ENCODE peak calls at places on chromosomes 12 and 14, in seven cellular contexts. H is PC-3, D is HCT116, Q is OCI-LY7, W is MM.1S, L is neural progenitor cell, E is GM23248. J is an unnamed sample.

GRCh38 chr12:13206560-13206897 is 10.0 kb downstream of the EMP1 start:
- DNase-seq in E (no peak), H (no peak), W (no peak), L (no peak), D (no peak), Q (no peak), J (no peak)

GRCh38 chr12:47318963-47319362 is 239.2 kb upstream of the AMIGO2 start:
- DNase-seq in H (no peak), D (no peak), L (no peak), E (no peak), Q (no peak), W (no peak), J (no peak)

GRCh38 chr14:61077946-61078738 is 97.1 kb downstream of the SLC38A6 start:
- DNase-seq in W (no peak), L (no peak), H (peak), D (no peak), E (peak), Q (no peak), J (no peak)

GRCh38 chr12:123075591-123076171 is 75.2 kb downstream of the PITPNM2 start:
- DNase-seq in E (no peak), L (peak), D (no peak), W (no peak), H (peak), Q (peak), J (peak)

GRCh38 chr14:91392623-91393303 is 24.9 kb downstream of the CCDC88C start:
- DNase-seq in D (no peak), E (no peak), Q (no peak), H (no peak), L (no peak), W (peak), J (no peak)

GRCh38 chr14:63499701-63500250 is 43.4 kb downstream of the PPP2R5E start:
- DNase-seq in W (no peak), Q (no peak), E (peak), L (no peak), H (peak), D (no peak), J (no peak)

GRCh38 chr12:106147956-106148355 is 9.2 kb upstream of the NUAK1 start:
- DNase-seq in L (no peak), E (no peak), W (no peak), Q (no peak), D (no peak), H (no peak), J (no peak)

GRCh38 chr14:54325766-54326165 is 71.0 kb upstream of the CDKN3 start:
- DNase-seq in W (no peak), H (no peak), D (no peak), Q (no peak), E (peak), L (no peak), J (no peak)

GRCh38 chr12:53380797-53381738 is 1.1 kb downstream of the SP1 start:
- DNase-seq in W (no peak), E (peak), L (peak), H (peak), Q (no peak), D (no peak), J (peak)

GRCh38 chr14:81384900-81385299 is 15.2 kb downstream of the STON2 start:
- DNase-seq in L (peak), E (peak), H (peak), W (no peak), Q (no peak), D (no peak), J (no peak)

GRCh38 chr12:28340261-28340660 is 150.0 kb downstream of the CCDC91 start:
- DNase-seq in Q (no peak), E (peak), H (no peak), W (no peak), L (no peak), D (no peak), J (no peak)

GRCh38 chr12:132214161-132214476 is 69.9 kb downstream of the NOC4L start:
- DNase-seq in E (no peak), D (no peak), Q (no peak), H (no peak), W (no peak), L (no peak), J (no peak)

GRCh38 chr14:89544636-89545301 is 127.7 kb upstream of the FOXN3 start:
- DNase-seq in Q (no peak), L (no peak), E (no peak), W (no peak), H (no peak), D (no peak), J (no peak)

GRCh38 chr12:6347367-6348338 is 5.8 kb upstream of the TNFRSF1A start:
- DNase-seq in Q (no peak), D (no peak), L (no peak), W (no peak), E (peak), H (no peak), J (no peak)

GRCh38 chr12:108633534-108634224 is at the start of gene SELPLG:
- DNase-seq in L (no peak), D (no peak), E (no peak), W (peak), Q (peak), H (no peak), J (no peak)

GRCh38 chr12:26287666-26288408 is 92.5 kb downstream of the SSPN start:
- DNase-seq in E (no peak), L (no peak), W (no peak), Q (no peak), D (no peak), H (no peak), J (no peak)

GRCh38 chr14:86712727-86713126 is 1182.8 kb downstream of the FLRT2 start:
- DNase-seq in L (peak), H (no peak), D (no peak), W (no peak), Q (no peak), E (no peak), J (peak)

GRCh38 chr12:63919758-63920157 is 75.3 kb downstream of the SRGAP1 start:
- DNase-seq in W (no peak), H (peak), L (no peak), E (peak), D (no peak), Q (no peak), J (no peak)

GRCh38 chr12:85807681-85808228 is 28.5 kb downstream of the RASSF9 start:
- DNase-seq in E (no peak), D (no peak), W (no peak), H (no peak), Q (no peak), L (no peak), J (no peak)

GRCh38 chr12:2372735-2373134 is 319.9 kb downstream of the CACNA1C start:
- DNase-seq in E (no peak), D (no peak), H (no peak), L (no peak), W (no peak), Q (no peak), J (no peak)

GRCh38 chr12:110934093-110934852 is 13.9 kb upstream of the MYL2 start:
- DNase-seq in W (no peak), E (peak), D (peak), L (peak), Q (no peak), H (peak), J (peak)

GRCh38 chr14:63752449-63753169 is 24.7 kb upstream of the SGPP1 start:
- DNase-seq in E (peak), W (no peak), D (no peak), H (peak), Q (no peak), L (no peak), J (no peak)

GRCh38 chr12:26810330-26810729 is 22.7 kb downstream of the ITPR2 start:
- DNase-seq in D (no peak), Q (no peak), L (peak), E (peak), H (no peak), W (no peak), J (peak)

GRCh38 chr12:114767906-114768697 is 84.1 kb upstream of the TBX3 start:
- DNase-seq in D (no peak), E (no peak), L (no peak), H (peak), Q (no peak), W (no peak), J (no peak)

GRCh38 chr14:105476937-105477658 is 2.5 kb downstream of the CRIP2 start:
- DNase-seq in H (no peak), D (no peak), L (no peak), W (no peak), E (no peak), Q (no peak), J (no peak)

GRCh38 chr12:119666900-119667576 is 895 bp upstream of the PRKAB1 start:
- DNase-seq in W (no peak), L (no peak), Q (peak), D (no peak), H (no peak), E (no peak), J (no peak)

GRCh38 chr12:5492562-5492961 is 60.7 kb downstream of the NTF3 start:
- DNase-seq in E (no peak), L (no peak), H (no peak), Q (no peak), W (no peak), D (no peak), J (peak)

GRCh38 chr12:62762645-62763044 is 172.3 kb downstream of the PPM1H start:
- DNase-seq in W (no peak), Q (no peak), D (no peak), H (no peak), E (peak), L (no peak), J (no peak)

GRCh38 chr12:30067156-30067555 is 283.4 kb upstream of the TMTC1 start:
- DNase-seq in W (no peak), Q (no peak), D (no peak), E (peak), L (no peak), H (no peak), J (no peak)

GRCh38 chr12:109998241-109998903 is 858 bp upstream of the ANKRD13A start:
- DNase-seq in D (no peak), H (peak), W (no peak), Q (peak), L (no peak), E (peak), J (no peak)

GRCh38 chr12:57008113-57008687 is 1.9 kb upstream of the ZBTB39 start:
- DNase-seq in W (peak), D (peak), L (peak), E (peak), H (peak), Q (peak), J (peak)

GRCh38 chr14:103932791-103933490 is 4.7 kb downstream of the TDRD9 start:
- DNase-seq in Q (no peak), D (no peak), E (no peak), L (no peak), W (no peak), H (peak), J (no peak)

GRCh38 chr12:64352181-64352580 is 38.4 kb downstream of the C12orf56 start:
- DNase-seq in E (no peak), Q (no peak), L (no peak), D (no peak), H (no peak), W (no peak), J (peak)

GRCh38 chr12:123267335-123267920 is 4.2 kb downstream of the CDK2AP1 start:
- DNase-seq in D (no peak), W (no peak), Q (no peak), H (no peak), E (no peak), L (no peak), J (no peak)

GRCh38 chr12:57085999-57086950 is 2.6 kb upstream of the NAB2 start:
- DNase-seq in L (peak), Q (peak), H (peak), D (no peak), E (peak), W (peak), J (peak)

GRCh38 chr12:89372584-89373370 is 20.5 kb upstream of the DUSP6 start:
- DNase-seq in W (no peak), H (no peak), D (no peak), E (no peak), L (no peak), Q (no peak), J (peak)

GRCh38 chr12:49609875-49610154 is 4.4 kb upstream of the FAM186B start:
- DNase-seq in L (no peak), E (peak), D (no peak), Q (peak), H (peak), W (no peak), J (no peak)

GRCh38 chr12:50569876-50570275 is 65.1 kb downstream of the DIP2B start:
- DNase-seq in L (no peak), W (no peak), H (no peak), Q (no peak), E (peak), D (no peak), J (no peak)

DNA sequence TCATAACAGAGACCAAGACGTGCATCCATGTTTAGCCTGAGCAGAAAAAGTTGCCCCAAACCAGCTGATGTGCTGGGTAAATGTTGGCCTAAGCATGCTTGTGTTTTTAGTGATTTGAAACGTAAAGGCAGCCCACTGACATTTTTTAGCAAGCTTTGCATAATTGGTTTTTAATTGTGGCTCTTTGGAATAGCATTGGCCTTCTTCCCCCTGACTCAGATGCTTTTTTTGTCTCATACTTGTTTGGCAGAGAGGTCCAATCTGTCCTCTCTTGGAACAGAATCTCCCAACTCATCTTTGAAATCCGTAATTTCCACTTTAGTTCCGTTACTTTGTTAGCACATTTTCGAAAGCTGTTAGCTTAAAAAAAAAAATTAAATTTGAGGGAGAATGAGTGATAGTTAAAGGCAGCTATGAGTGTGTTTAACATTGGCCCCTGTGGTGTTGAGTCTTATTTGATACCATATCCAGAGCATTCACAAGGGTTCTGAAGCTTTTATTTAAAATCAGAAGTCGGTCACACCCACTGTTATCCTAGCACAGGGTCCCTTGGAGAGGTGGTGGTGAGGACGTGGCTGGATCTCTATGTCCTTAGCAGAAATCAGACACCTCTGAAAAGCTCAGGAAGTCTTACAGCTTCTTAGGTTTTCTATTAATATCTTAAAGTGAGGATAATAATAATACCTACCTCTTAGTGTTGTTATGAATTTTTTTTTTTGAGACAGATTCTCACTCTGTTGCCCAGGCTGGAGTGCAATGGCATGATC is 15.6 kb downstream of the JDP2 start:
- DNase-seq in H (no peak), E (peak), L (no peak), Q (no peak), D (no peak), W (no peak), J (no peak)
- TF ChIP-seq EZH2phosphoT487 in H (no peak), E (no peak), L (no peak), Q (no peak), D (no peak), W (no peak), J (no peak)

DNA sequence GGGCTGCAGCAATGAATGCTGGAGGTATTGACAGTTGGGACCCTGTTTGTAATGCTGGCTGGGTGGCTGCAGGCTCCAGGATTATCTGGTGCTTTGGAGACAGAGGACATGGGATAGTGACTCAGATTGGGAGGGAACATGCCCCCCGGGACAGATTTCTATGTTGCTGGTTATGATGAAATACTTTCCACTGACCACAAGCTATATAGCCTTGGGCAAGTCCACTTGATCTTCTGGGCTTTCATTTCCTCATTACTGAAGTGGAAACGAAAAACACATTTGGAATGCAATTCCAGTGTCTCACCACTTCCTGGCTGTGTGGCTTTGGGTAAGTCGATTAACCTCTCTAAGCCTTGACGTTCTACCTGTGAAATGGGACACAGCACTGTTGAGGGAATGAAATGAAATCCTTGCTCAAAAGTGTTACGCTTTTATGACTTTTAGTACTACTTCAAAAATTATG is 6.3 kb upstream of the TPCN1 start:
- DNase-seq in L (no peak), W (no peak), D (peak), Q (peak), E (peak), H (peak), J (no peak)
- TF ChIP-seq EZH2phosphoT487 in L (no peak), W (no peak), D (no peak), Q (no peak), E (peak), H (no peak), J (no peak)

DNA sequence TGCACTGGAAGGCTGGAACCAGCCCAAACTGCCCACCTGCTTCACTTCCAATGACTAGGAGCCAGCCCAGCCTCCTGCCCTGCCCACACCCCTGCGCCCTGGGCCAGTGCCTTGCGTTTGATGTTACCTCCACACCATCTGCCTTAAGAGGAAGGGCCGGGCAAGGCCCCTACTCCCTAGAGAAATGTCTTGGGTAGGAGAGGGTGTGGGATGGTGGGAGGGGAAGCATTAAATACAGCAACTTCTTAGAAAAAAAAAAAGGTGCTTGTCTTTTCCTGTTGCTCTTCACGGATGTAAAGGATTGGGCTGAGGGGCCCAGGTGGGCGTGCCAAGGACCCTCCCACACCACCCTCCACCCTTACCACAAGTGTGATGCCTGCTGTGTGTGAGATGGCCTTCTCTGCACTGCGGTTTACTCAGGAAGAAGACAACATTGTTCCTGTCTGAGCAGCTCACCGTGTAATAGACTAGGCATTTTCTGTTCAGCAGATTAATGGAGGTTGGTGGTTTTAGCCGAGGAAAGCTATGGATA is 99.9 kb downstream of the NINJ2 start:
- DNase-seq in L (no peak), Q (no peak), D (no peak), E (no peak), W (no peak), H (no peak), J (no peak)
- TF ChIP-seq EZH2phosphoT487 in L (no peak), Q (no peak), D (no peak), E (no peak), W (no peak), H (no peak), J (no peak)

DNA sequence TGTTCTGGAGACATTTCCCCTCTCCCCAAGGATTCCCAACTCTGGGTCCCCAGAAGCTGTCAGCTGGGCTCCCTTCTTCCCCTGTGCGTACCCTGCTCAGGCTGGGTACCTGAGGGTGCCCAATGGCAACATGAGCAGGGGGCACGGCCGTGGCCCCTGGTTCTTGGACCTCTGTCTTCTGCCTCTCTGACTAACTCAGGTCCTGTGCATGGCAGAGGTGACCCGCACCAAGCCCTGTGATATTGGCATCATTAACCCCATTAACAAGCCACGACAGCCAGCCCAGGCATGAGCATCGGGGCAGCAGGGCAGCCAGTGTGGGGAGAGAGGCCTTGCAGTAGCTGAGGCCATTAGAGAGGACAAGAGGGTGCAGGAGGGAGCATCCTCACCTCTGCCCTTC is 28.4 kb downstream of the RTL1 start:
- DNase-seq in L (no peak), E (no peak), Q (no peak), D (no peak), W (no peak), H (no peak), J (no peak)
- TF ChIP-seq EZH2phosphoT487 in L (no peak), E (no peak), Q (no peak), D (no peak), W (no peak), H (no peak), J (no peak)

DNA sequence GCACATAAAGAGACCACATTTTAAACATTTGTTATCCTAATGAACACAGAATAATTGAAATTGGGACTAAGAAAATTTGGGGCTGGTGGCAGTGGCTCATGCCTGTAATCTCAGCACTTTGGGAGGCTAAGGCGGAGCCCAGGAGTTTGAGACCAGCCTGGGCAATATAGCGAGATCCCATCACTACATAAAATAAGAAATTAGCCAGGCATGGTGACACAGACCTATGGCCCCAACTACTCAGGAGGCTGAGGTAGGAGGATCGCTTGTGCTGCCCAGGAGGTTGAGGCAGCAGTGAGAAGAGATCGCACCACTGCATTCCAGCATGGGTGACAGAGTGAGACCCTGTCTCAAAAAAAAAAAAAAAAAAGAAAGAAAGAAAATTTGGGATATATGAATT is 59.7 kb downstream of the CPM start:
- DNase-seq in E (no peak), Q (no peak), D (no peak), W (no peak), H (no peak), L (no peak), J (no peak)
- TF ChIP-seq EZH2phosphoT487 in E (no peak), Q (no peak), D (no peak), W (no peak), H (no peak), L (no peak), J (no peak)

GRCh38 chr14:50666772-50667490 is 1.2 kb downstream of the SAV1 start:
- DNase-seq in W (peak), E (peak), D (no peak), Q (peak), L (peak), H (peak), J (peak)
- TF ChIP-seq EZH2phosphoT487 in W (no peak), E (no peak), D (no peak), Q (no peak), L (no peak), H (no peak), J (no peak)

DNA sequence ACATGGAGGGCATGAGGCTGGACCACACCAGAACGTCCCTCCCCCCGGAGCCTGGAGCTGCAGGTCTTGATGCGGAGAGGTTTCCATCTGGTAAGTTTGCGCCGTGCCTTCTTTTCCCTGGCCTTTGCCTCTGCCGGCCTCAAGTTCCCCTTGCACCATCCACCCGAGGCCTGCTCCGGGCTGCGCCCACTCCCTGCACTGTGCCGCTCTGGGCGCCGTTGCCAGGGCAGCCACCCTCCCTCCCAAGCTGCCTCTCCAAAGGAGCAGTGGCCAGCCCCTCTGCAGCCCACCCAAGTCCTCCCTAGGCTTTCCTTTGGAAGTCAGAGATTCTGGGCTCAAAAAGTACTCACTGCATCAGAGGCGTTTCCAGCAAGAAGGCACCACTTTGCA is 46.2 kb upstream of the MEG3 start:
- DNase-seq in L (no peak), H (no peak), W (no peak), D (no peak), Q (no peak), E (no peak), J (no peak)
- TF ChIP-seq EZH2phosphoT487 in L (no peak), H (no peak), W (no peak), D (no peak), Q (no peak), E (no peak), J (no peak)

GRCh38 chr14:76759589-76759988 is 1.7 kb upstream of the VASH1 start:
- DNase-seq in D (no peak), W (no peak), H (no peak), E (no peak), Q (no peak), L (no peak), J (no peak)
- TF ChIP-seq EZH2phosphoT487 in D (no peak), W (no peak), H (no peak), E (no peak), Q (no peak), L (no peak), J (no peak)

J was measured in GM23338.